ENCODE peak calls at places on chromosomes 4 and X, in nine cellular contexts. One of them, this sample, is unnamed. For H3K4me1, the result is how much of the 10 kb centered on the place peaks cover.

GRCh38 chr4:158793021-158793420 is 24.2 kb downstream of the FNIP2 start:
- DNase-seq in A673: no peak
- DNase-seq in gastrocnemius medialis: no peak
- DNase-seq in breast epithelium: no peak
- DNase-seq in tibial artery: no peak
- DNase-seq in GM23248: no peak
- DNase-seq in cardiac muscle cell: no peak
- DNase-seq in CD4-positive, alpha-beta memory T cell: no peak
- DNase-seq in ovary: no peak
- DNase-seq in this sample: no peak

GRCh38 chrX:18889982-18890381 is 93.9 kb downstream of the PHKA2 start:
- DNase-seq in A673: no peak
- DNase-seq in gastrocnemius medialis: no peak
- DNase-seq in breast epithelium: no peak
- DNase-seq in tibial artery: no peak
- DNase-seq in GM23248: no peak
- DNase-seq in cardiac muscle cell: no peak
- DNase-seq in CD4-positive, alpha-beta memory T cell: no peak
- DNase-seq in ovary: no peak
- DNase-seq in this sample: no peak

GRCh38 chr4:26343041-26343403 is 22.2 kb downstream of the RBPJ start:
- DNase-seq in A673: no peak
- DNase-seq in gastrocnemius medialis: no peak
- DNase-seq in breast epithelium: no peak
- DNase-seq in tibial artery: no peak
- DNase-seq in GM23248: peak
- DNase-seq in cardiac muscle cell: no peak
- DNase-seq in CD4-positive, alpha-beta memory T cell: no peak
- DNase-seq in ovary: no peak
- DNase-seq in this sample: no peak

GRCh38 chrX:9598344-9598743 is 133.5 kb downstream of the TBL1X start:
- DNase-seq in A673: no peak
- DNase-seq in gastrocnemius medialis: no peak
- DNase-seq in breast epithelium: no peak
- DNase-seq in tibial artery: no peak
- DNase-seq in GM23248: no peak
- DNase-seq in cardiac muscle cell: no peak
- DNase-seq in CD4-positive, alpha-beta memory T cell: no peak
- DNase-seq in ovary: no peak
- DNase-seq in this sample: no peak

GRCh38 chr4:11878241-11878640 is 449.5 kb upstream of the HS3ST1 start:
- DNase-seq in A673: no peak
- DNase-seq in gastrocnemius medialis: no peak
- DNase-seq in breast epithelium: no peak
- DNase-seq in tibial artery: no peak
- DNase-seq in GM23248: no peak
- DNase-seq in cardiac muscle cell: no peak
- DNase-seq in CD4-positive, alpha-beta memory T cell: no peak
- DNase-seq in ovary: no peak
- DNase-seq in this sample: no peak

GRCh38 chr4:164768516-164768915 is 14.6 kb downstream of the SMIM31 start:
- DNase-seq in A673: peak
- DNase-seq in gastrocnemius medialis: no peak
- DNase-seq in breast epithelium: no peak
- DNase-seq in tibial artery: no peak
- DNase-seq in GM23248: peak
- DNase-seq in cardiac muscle cell: no peak
- DNase-seq in CD4-positive, alpha-beta memory T cell: no peak
- DNase-seq in ovary: no peak
- DNase-seq in this sample: no peak

GRCh38 chr4:53465891-53466290 is 88.5 kb downstream of the FIP1L1 start:
- DNase-seq in A673: no peak
- DNase-seq in gastrocnemius medialis: no peak
- DNase-seq in breast epithelium: no peak
- DNase-seq in tibial artery: no peak
- DNase-seq in GM23248: no peak
- DNase-seq in cardiac muscle cell: no peak
- DNase-seq in CD4-positive, alpha-beta memory T cell: no peak
- DNase-seq in ovary: no peak
- DNase-seq in this sample: no peak

GRCh38 chrX:85922821-85923220 is 124.5 kb downstream of the CHM start:
- DNase-seq in A673: no peak
- DNase-seq in gastrocnemius medialis: no peak
- DNase-seq in breast epithelium: no peak
- DNase-seq in tibial artery: no peak
- DNase-seq in GM23248: peak
- DNase-seq in cardiac muscle cell: no peak
- DNase-seq in CD4-positive, alpha-beta memory T cell: no peak
- DNase-seq in ovary: no peak
- DNase-seq in this sample: no peak

GRCh38 chr4:78022517-78022916 is 34.6 kb upstream of the FRAS1 start:
- DNase-seq in A673: no peak
- DNase-seq in gastrocnemius medialis: no peak
- DNase-seq in breast epithelium: no peak
- DNase-seq in tibial artery: no peak
- DNase-seq in GM23248: peak
- DNase-seq in cardiac muscle cell: no peak
- DNase-seq in CD4-positive, alpha-beta memory T cell: no peak
- DNase-seq in ovary: no peak
- DNase-seq in this sample: no peak

GRCh38 chrX:112630187-112630586 is 49.6 kb downstream of the LHFPL1 start:
- DNase-seq in A673: no peak
- DNase-seq in gastrocnemius medialis: no peak
- DNase-seq in breast epithelium: no peak
- DNase-seq in tibial artery: no peak
- DNase-seq in GM23248: peak
- DNase-seq in cardiac muscle cell: no peak
- DNase-seq in CD4-positive, alpha-beta memory T cell: no peak
- DNase-seq in ovary: no peak
- DNase-seq in this sample: no peak

GRCh38 chrX:48996969-48997368 is 5.1 kb downstream of the GRIPAP1 start:
- DNase-seq in A673: no peak
- DNase-seq in gastrocnemius medialis: no peak
- DNase-seq in breast epithelium: no peak
- DNase-seq in tibial artery: no peak
- DNase-seq in GM23248: no peak
- DNase-seq in cardiac muscle cell: peak
- DNase-seq in CD4-positive, alpha-beta memory T cell: no peak
- DNase-seq in ovary: no peak
- DNase-seq in this sample: no peak

GRCh38 chrX:129665916-129666644 is 11.3 kb upstream of the APLN start:
- DNase-seq in A673: peak
- DNase-seq in gastrocnemius medialis: no peak
- DNase-seq in breast epithelium: no peak
- DNase-seq in tibial artery: peak
- DNase-seq in GM23248: peak
- DNase-seq in cardiac muscle cell: no peak
- DNase-seq in CD4-positive, alpha-beta memory T cell: no peak
- DNase-seq in ovary: no peak
- DNase-seq in this sample: no peak

GRCh38 chrX:24069877-24070276 is 15.1 kb downstream of the EIF2S3 start:
- DNase-seq in A673: no peak
- DNase-seq in gastrocnemius medialis: no peak
- DNase-seq in breast epithelium: no peak
- DNase-seq in tibial artery: no peak
- DNase-seq in GM23248: no peak
- DNase-seq in cardiac muscle cell: no peak
- DNase-seq in CD4-positive, alpha-beta memory T cell: no peak
- DNase-seq in ovary: no peak
- DNase-seq in this sample: no peak

GRCh38 chrX:2908125-2908685 is 20.9 kb downstream of the ARSD start:
- DNase-seq in A673: no peak
- DNase-seq in gastrocnemius medialis: no peak
- DNase-seq in breast epithelium: no peak
- DNase-seq in tibial artery: no peak
- DNase-seq in GM23248: no peak
- DNase-seq in cardiac muscle cell: no peak
- DNase-seq in CD4-positive, alpha-beta memory T cell: no peak
- DNase-seq in ovary: no peak
- DNase-seq in this sample: no peak

GRCh38 chrX:13131511-13132137 is 87.2 kb upstream of the FAM9C start:
- DNase-seq in A673: no peak
- DNase-seq in gastrocnemius medialis: no peak
- DNase-seq in breast epithelium: no peak
- DNase-seq in tibial artery: no peak
- DNase-seq in GM23248: no peak
- DNase-seq in cardiac muscle cell: no peak
- DNase-seq in CD4-positive, alpha-beta memory T cell: peak
- DNase-seq in ovary: no peak
- DNase-seq in this sample: no peak

GRCh38 chr4:118972167-118972566 is 83.5 kb downstream of the SYNPO2 start:
- DNase-seq in A673: no peak
- DNase-seq in gastrocnemius medialis: no peak
- DNase-seq in breast epithelium: no peak
- DNase-seq in tibial artery: no peak
- DNase-seq in GM23248: no peak
- DNase-seq in cardiac muscle cell: no peak
- DNase-seq in CD4-positive, alpha-beta memory T cell: no peak
- DNase-seq in ovary: no peak
- DNase-seq in this sample: no peak
- H3K4me1 ChIP-seq in A673: under half
- H3K4me1 ChIP-seq in gastrocnemius medialis: half or more
- H3K4me1 ChIP-seq in breast epithelium: under half
- H3K4me1 ChIP-seq in tibial artery: under half
- H3K4me1 ChIP-seq in GM23248: under half
- H3K4me1 ChIP-seq in cardiac muscle cell: under half
- H3K4me1 ChIP-seq in CD4-positive, alpha-beta memory T cell: under half
- H3K4me1 ChIP-seq in ovary: under half
- H3K4me1 ChIP-seq in this sample: under half

DNA sequence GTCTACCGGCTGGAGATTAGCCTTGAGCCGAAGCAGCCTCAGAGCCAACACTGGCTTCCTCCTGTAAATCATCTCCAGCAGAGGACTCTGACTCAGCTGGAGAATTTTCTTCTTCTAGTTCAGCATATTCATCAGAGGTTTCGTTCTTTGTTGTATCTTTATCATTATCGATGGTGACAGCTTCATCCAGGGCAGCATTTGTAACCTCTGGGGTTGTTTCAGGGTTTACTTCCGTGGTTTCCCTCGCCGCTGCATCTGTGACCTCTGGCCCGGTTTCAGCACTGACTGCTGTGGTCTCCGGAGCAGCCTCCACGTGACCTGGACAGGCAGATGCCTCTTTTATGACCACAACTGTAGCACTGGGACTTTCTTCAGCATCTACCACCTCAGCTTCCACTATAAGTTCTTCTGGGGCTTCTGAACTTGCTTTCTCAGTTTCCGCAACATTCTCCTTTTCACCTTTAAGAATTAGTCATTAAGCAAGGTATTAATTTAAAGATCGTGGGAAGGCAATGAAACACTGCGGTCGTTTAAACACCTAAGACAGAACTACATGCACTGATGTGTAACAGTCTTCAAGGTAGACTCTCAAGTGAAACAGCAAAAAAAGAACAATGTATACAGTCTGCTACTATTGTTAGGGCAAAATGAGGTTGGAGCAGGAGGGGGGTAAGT is 13.3 kb downstream of the MGARP start:
- DNase-seq in A673: peak
- DNase-seq in gastrocnemius medialis: peak
- DNase-seq in breast epithelium: no peak
- DNase-seq in tibial artery: peak
- DNase-seq in GM23248: peak
- DNase-seq in cardiac muscle cell: peak
- DNase-seq in CD4-positive, alpha-beta memory T cell: peak
- DNase-seq in ovary: peak
- DNase-seq in this sample: peak
- H3K4me3 ChIP-seq in A673: peak
- H3K4me3 ChIP-seq in gastrocnemius medialis: peak
- H3K4me3 ChIP-seq in breast epithelium: peak
- H3K4me3 ChIP-seq in tibial artery: peak
- H3K4me3 ChIP-seq in GM23248: peak
- H3K4me3 ChIP-seq in cardiac muscle cell: no peak
- H3K4me3 ChIP-seq in CD4-positive, alpha-beta memory T cell: peak
- H3K4me3 ChIP-seq in ovary: peak
- H3K4me3 ChIP-seq in this sample: no peak

DNA sequence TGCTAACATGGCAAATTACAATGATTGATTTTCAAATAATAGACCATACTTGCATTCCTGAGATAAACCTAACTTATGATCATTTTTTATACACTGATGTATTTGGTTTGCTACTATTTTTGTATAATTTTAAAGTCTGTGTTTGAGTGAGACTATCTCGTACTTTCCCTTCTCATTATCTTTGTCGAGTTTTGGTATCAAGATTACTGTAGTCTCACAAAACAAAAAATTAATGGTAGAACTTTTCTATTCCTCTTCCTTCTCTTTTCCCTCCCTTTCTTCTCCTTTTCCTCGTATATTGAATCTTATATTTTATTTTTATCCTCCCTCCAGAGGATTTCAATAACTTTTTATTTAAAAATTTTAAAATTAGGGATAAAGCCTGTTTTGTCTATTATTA is 41.5 kb downstream of the RGS12 start:
- DNase-seq in A673: no peak
- DNase-seq in gastrocnemius medialis: no peak
- DNase-seq in breast epithelium: no peak
- DNase-seq in tibial artery: no peak
- DNase-seq in GM23248: no peak
- DNase-seq in cardiac muscle cell: no peak
- DNase-seq in CD4-positive, alpha-beta memory T cell: no peak
- DNase-seq in ovary: no peak
- DNase-seq in this sample: no peak
- H3K4me1 ChIP-seq in A673: under half
- H3K4me1 ChIP-seq in gastrocnemius medialis: under half
- H3K4me1 ChIP-seq in breast epithelium: under half
- H3K4me1 ChIP-seq in tibial artery: under half
- H3K4me1 ChIP-seq in GM23248: under half
- H3K4me1 ChIP-seq in cardiac muscle cell: under half
- H3K4me1 ChIP-seq in CD4-positive, alpha-beta memory T cell: under half
- H3K4me1 ChIP-seq in ovary: under half
- H3K4me1 ChIP-seq in this sample: under half

GRCh38 chr4:84482564-84483563 is 16.2 kb downstream of the NKX6-1 start:
- DNase-seq in A673: no peak
- DNase-seq in gastrocnemius medialis: no peak
- DNase-seq in breast epithelium: no peak
- DNase-seq in tibial artery: no peak
- DNase-seq in GM23248: peak
- DNase-seq in cardiac muscle cell: peak
- DNase-seq in CD4-positive, alpha-beta memory T cell: no peak
- DNase-seq in ovary: no peak
- DNase-seq in this sample: no peak

GRCh38 chr4:84480082-84480481 is 19.0 kb downstream of the NKX6-1 start:
- DNase-seq in A673: no peak
- DNase-seq in gastrocnemius medialis: no peak
- DNase-seq in breast epithelium: no peak
- DNase-seq in tibial artery: no peak
- DNase-seq in GM23248: no peak
- DNase-seq in cardiac muscle cell: no peak
- DNase-seq in CD4-positive, alpha-beta memory T cell: no peak
- DNase-seq in ovary: no peak
- DNase-seq in this sample: no peak

GRCh38 chr4:84481077-84481878 is 17.8 kb downstream of the NKX6-1 start:
- DNase-seq in A673: no peak
- DNase-seq in gastrocnemius medialis: no peak
- DNase-seq in breast epithelium: no peak
- DNase-seq in tibial artery: no peak
- DNase-seq in GM23248: no peak
- DNase-seq in cardiac muscle cell: no peak
- DNase-seq in CD4-positive, alpha-beta memory T cell: no peak
- DNase-seq in ovary: no peak
- DNase-seq in this sample: no peak

GRCh38 chr4:84483738-84484137 is 15.4 kb downstream of the NKX6-1 start:
- DNase-seq in A673: no peak
- DNase-seq in gastrocnemius medialis: no peak
- DNase-seq in breast epithelium: no peak
- DNase-seq in tibial artery: no peak
- DNase-seq in GM23248: no peak
- DNase-seq in cardiac muscle cell: no peak
- DNase-seq in CD4-positive, alpha-beta memory T cell: no peak
- DNase-seq in ovary: no peak
- DNase-seq in this sample: no peak

GRCh38 chr4:84481879-84482245 is 17.2 kb downstream of the NKX6-1 start:
- DNase-seq in A673: peak
- DNase-seq in gastrocnemius medialis: no peak
- DNase-seq in breast epithelium: no peak
- DNase-seq in tibial artery: no peak
- DNase-seq in GM23248: no peak
- DNase-seq in cardiac muscle cell: no peak
- DNase-seq in CD4-positive, alpha-beta memory T cell: no peak
- DNase-seq in ovary: no peak
- DNase-seq in this sample: no peak
- H3K4me3 ChIP-seq in A673: no peak
- H3K4me3 ChIP-seq in gastrocnemius medialis: peak
- H3K4me3 ChIP-seq in breast epithelium: peak
- H3K4me3 ChIP-seq in tibial artery: no peak
- H3K4me3 ChIP-seq in GM23248: no peak
- H3K4me3 ChIP-seq in cardiac muscle cell: no peak
- H3K4me3 ChIP-seq in CD4-positive, alpha-beta memory T cell: no peak
- H3K4me3 ChIP-seq in ovary: no peak
- H3K4me3 ChIP-seq in this sample: no peak

This sample was measured in lung.